ENCODE peak calls at places on chromosomes 5 and 9, in four cellular contexts. W, Q, A and H are unnamed samples.

GRCh38 chr9:89525673-89526374 is 27.9 kb upstream of the SEMA4D start:
- DNase-seq in W (no peak), Q (no peak), A (no peak), H (no peak)

GRCh38 chr5:67431191-67431590 is 234.6 kb upstream of the CD180 start:
- DNase-seq in W (no peak), Q (peak; percentile 79), A (no peak), H (peak; percentile 43)

GRCh38 chr5:82512025-82512424 is 233.9 kb upstream of the RPS23 start:
- DNase-seq in W (no peak), Q (no peak), A (no peak), H (no peak)

GRCh38 chr9:18459958-18460584 is 13.9 kb upstream of the ADAMTSL1 start:
- DNase-seq in W (no peak), Q (peak; percentile 99), A (peak; percentile 95), H (peak; percentile 94)

GRCh38 chr5:94440015-94440414 is 178.4 kb downstream of the KIAA0825 start:
- DNase-seq in W (no peak), Q (no peak), A (no peak), H (no peak)

GRCh38 chr5:18003784-18004183 is 369.5 kb downstream of the TAF11L14 start:
- DNase-seq in W (no peak), Q (peak; percentile 26), A (no peak), H (no peak)

GRCh38 chr5:141560725-141561483 is 57.9 kb downstream of the DIAPH1 start:
- DNase-seq in W (peak; percentile 75), Q (peak; percentile 96), A (peak; percentile 97), H (peak; percentile 99)

GRCh38 chr5:1169608-1170115 is 31.7 kb upstream of the SLC6A19 start:
- DNase-seq in W (no peak), Q (no peak), A (no peak), H (no peak)

GRCh38 chr9:121778252-121779225 is 127.1 kb downstream of the DAB2IP start:
- DNase-seq in W (no peak), Q (no peak), A (peak; percentile 24), H (no peak)

GRCh38 chr5:138240690-138241385 is 27.7 kb upstream of the CDC23 start:
- DNase-seq in W (no peak), Q (no peak), A (no peak), H (no peak)

GRCh38 chr5:171093598-171093997 is 215.4 kb upstream of the TLX3 start:
- DNase-seq in W (no peak), Q (peak; percentile 23), A (no peak), H (peak; percentile 8)

GRCh38 chr9:2872941-2873323 is 29.0 kb upstream of the PUM3 start:
- DNase-seq in W (no peak), Q (no peak), A (no peak), H (no peak)

GRCh38 chr9:114385412-114386181 is 2.2 kb downstream of the AKNA start:
- DNase-seq in W (no peak), Q (peak; percentile 96), A (peak; percentile 83), H (peak; percentile 98)

GRCh38 chr5:8340739-8341344 is 471.9 kb downstream of the MTRR start:
- DNase-seq in W (no peak), Q (peak; percentile 1), A (peak; percentile 11), H (peak; percentile 22)

GRCh38 chr5:178237431-178238312 is 5.1 kb upstream of the PHYKPL start:
- DNase-seq in W (no peak), Q (peak; percentile 82), A (peak; percentile 66), H (peak; percentile 89)

GRCh38 chr5:151115272-151115905 is 34.6 kb upstream of the TNIP1 start:
- DNase-seq in W (peak; percentile 88), Q (peak; percentile 50), A (peak; percentile 64), H (peak; percentile 78)

GRCh38 chr5:160159991-160160826 is 41.0 kb upstream of the PWWP2A start:
- DNase-seq in W (peak; percentile 80), Q (no peak), A (no peak), H (no peak)

GRCh38 chr9:121732886-121733285 is 81.5 kb downstream of the DAB2IP start:
- DNase-seq in W (no peak), Q (no peak), A (no peak), H (no peak)

GRCh38 chr9:136762915-136763648 is 1.2 kb downstream of the LCN15 start:
- DNase-seq in W (peak; percentile 96), Q (no peak), A (no peak), H (peak; percentile 14)

GRCh38 chr9:133290751-133291302 is 15.8 kb upstream of the ABO start:
- DNase-seq in W (no peak), Q (no peak), A (no peak), H (no peak)

GRCh38 chr5:11048760-11049159 is 287.7 kb upstream of the DAP start:
- DNase-seq in W (peak; percentile 22), Q (no peak), A (no peak), H (no peak)

GRCh38 chr5:1759378-1759970 is 40.2 kb downstream of the MRPL36 start:
- DNase-seq in W (no peak), Q (no peak), A (no peak), H (no peak)

GRCh38 chr5:9544502-9545300 is 1.2 kb downstream of the SEMA5A start:
- DNase-seq in W (peak; percentile 93), Q (peak; percentile 67), A (peak; percentile 79), H (peak; percentile 76)

GRCh38 chr9:88460583-88461332 is 72.5 kb downstream of the SPIN1 start:
- DNase-seq in W (no peak), Q (peak; percentile 84), A (peak; percentile 11), H (peak; percentile 9)

GRCh38 chr5:172642046-172642409 is 965 bp downstream of the NEURL1B start:
- DNase-seq in W (no peak), Q (no peak), A (no peak), H (no peak)

GRCh38 chr5:28165116-28165515 is 1126.7 kb upstream of the CDH9 start:
- DNase-seq in W (no peak), Q (peak; percentile 4), A (no peak), H (peak; percentile 36)

GRCh38 chr5:7856855-7857254 is 5.9 kb upstream of the CFAP90 start:
- DNase-seq in W (peak; percentile 56), Q (peak; percentile 40), A (peak; percentile 28), H (peak; percentile 48)

GRCh38 chr9:2262809-2263510 is 247.8 kb downstream of the SMARCA2 start:
- DNase-seq in W (no peak), Q (no peak), A (no peak), H (no peak)

GRCh38 chr5:16489322-16489791 is 23.8 kb upstream of the ZNF622 start:
- DNase-seq in W (no peak), Q (peak; percentile 62), A (peak; percentile 67), H (peak; percentile 48)

GRCh38 chr9:36779582-36779981 is 206.9 kb downstream of the MELK start:
- DNase-seq in W (no peak), Q (no peak), A (no peak), H (no peak)

GRCh38 chr5:25955337-25955736 is 1083.0 kb downstream of the CDH9 start:
- DNase-seq in W (no peak), Q (no peak), A (no peak), H (no peak)

GRCh38 chr5:135560858-135561257 is 17.9 kb downstream of the CXCL14 start:
- DNase-seq in W (peak; percentile 89), Q (peak; percentile 57), A (peak; percentile 66), H (peak; percentile 91)
- TF ChIP-seq CTCF in W (peak; percentile 77), Q (peak; percentile 95), A (peak; percentile 90), H (peak; percentile 94)

GRCh38 chr9:37972346-37972745 is 68.4 kb upstream of the SLC25A51 start:
- DNase-seq in W (no peak), Q (peak; percentile 34), A (no peak), H (peak; percentile 21)
- TF ChIP-seq CTCF in W (no peak), Q (peak; percentile 7), A (peak; percentile 30), H (no peak)

DNA sequence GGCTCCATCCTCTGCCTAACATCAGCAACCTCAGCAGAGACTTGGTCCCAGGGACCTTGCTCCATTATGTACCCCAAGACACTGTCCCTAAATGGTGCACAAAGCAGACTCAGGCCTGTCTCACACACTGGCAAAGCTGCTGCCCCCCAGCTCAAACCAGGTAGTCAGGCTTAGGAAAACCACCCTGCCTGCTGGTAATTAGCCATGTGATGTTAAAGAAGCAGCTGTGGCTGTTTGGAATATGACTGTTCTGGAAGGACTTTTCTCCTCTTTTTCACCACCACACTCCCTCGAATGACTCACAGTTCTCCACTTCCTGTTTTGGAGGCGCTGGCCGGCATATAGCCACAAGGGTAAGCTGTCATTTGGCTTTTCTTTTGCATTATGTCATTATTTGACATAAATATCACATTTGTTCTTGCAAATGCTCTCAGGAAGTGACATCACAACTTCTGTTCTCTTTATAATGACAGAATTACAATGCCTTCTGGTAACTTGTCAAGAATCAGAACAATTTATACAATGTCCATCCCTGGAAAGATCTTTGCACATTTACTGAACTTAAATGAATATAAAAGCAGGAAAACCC is 113.9 kb downstream of the SUSD1 start:
- DNase-seq in W (no peak), Q (peak; percentile 96), A (peak; percentile 97), H (peak; percentile 92)
- TF ChIP-seq CTCF in W (no peak), Q (no peak), A (no peak), H (no peak)

DNA sequence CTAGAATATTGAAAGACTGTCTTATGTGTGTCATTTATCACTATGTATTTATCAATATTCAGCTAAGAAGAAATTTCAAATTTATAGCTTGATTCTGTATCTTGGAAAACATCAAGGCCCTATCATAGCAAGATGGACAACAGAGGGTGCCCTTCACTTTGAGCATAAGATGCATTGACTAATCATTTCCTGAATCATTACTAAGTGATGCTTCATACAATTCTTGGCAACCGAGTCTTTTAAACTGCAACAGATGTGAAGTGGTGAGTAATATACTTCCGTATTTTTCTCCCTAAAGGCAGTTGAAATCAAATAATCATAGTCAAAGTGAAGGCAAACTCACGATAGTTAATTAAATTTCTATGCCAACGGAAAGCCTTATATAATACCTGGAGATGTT is 318.6 kb upstream of the RGMB start:
- DNase-seq in W (no peak), Q (peak; percentile 97), A (peak; percentile 96), H (peak; percentile 85)
- TF ChIP-seq CTCF in W (no peak), Q (peak; percentile 20), A (peak; percentile 61), H (peak; percentile 30)